ENCODE peak calls at places on chromosome 10, in nine cellular contexts. E, S, R, G, X, O, L, N and W are unnamed samples.

GRCh38 chr10:105509551-105509950 is 868.5 kb downstream of the SORCS3 start:
- DNase-seq in S (no peak), G (no peak), N (no peak), X (no peak), R (no peak), O (no peak), E (no peak), L (no peak), W (no peak)

GRCh38 chr10:77180794-77181193 is 456.8 kb downstream of the KCNMA1 start:
- DNase-seq in G (no peak), N (no peak), E (no peak), O (no peak), X (no peak), R (no peak), S (no peak), L (no peak), W (no peak)

GRCh38 chr10:89591111-89591795 is 53.8 kb downstream of the PANK1 start:
- DNase-seq in X (no peak), E (no peak), G (no peak), R (no peak), S (peak; percentile 49), N (no peak), O (no peak), L (no peak), W (no peak)

GRCh38 chr10:12729885-12730284 is 271.6 kb downstream of the CCDC3 start:
- DNase-seq in L (no peak), S (no peak), R (no peak), E (no peak), O (no peak), X (no peak), G (no peak), N (no peak), W (no peak)

GRCh38 chr10:102401735-102402511 is 6.4 kb downstream of the NFKB2 start:
- DNase-seq in E (no peak), X (no peak), R (no peak), O (no peak), N (no peak), L (peak; percentile 70), S (no peak), G (no peak), W (peak; percentile 80)

GRCh38 chr10:119263966-119264621 is 56.7 kb downstream of the GRK5 start:
- DNase-seq in X (no peak), N (no peak), G (no peak), E (no peak), R (no peak), S (no peak), O (no peak), L (no peak), W (no peak)

GRCh38 chr10:24826022-24826421 is 102.3 kb upstream of the ARHGAP21 start:
- DNase-seq in G (no peak), R (no peak), X (no peak), E (no peak), O (no peak), L (no peak), N (no peak), S (no peak), W (peak; percentile 60)

GRCh38 chr10:89565180-89565579 is 29.8 kb upstream of the SLC16A12 start:
- DNase-seq in L (no peak), R (no peak), X (no peak), O (no peak), E (no peak), G (no peak), N (no peak), S (no peak), W (no peak)

GRCh38 chr10:2987185-2987768 is 80.1 kb upstream of the PFKP start:
- DNase-seq in N (no peak), L (no peak), X (no peak), S (no peak), O (no peak), E (no peak), R (no peak), G (no peak), W (no peak)

GRCh38 chr10:86261933-86262665 is 104.5 kb downstream of the GRID1 start:
- DNase-seq in E (no peak), G (peak; percentile 42), L (peak; percentile 69), R (peak; percentile 30), X (no peak), O (no peak), S (no peak), N (no peak), W (peak; percentile 32)

GRCh38 chr10:33381391-33381790 is 46.9 kb upstream of the NRP1 start:
- DNase-seq in R (no peak), N (no peak), X (no peak), G (no peak), O (no peak), S (no peak), L (no peak), E (no peak), W (no peak)

GRCh38 chr10:121289800-121290199 is 308.4 kb downstream of the FGFR2 start:
- DNase-seq in L (no peak), R (no peak), O (no peak), S (no peak), E (no peak), G (no peak), N (no peak), X (no peak), W (no peak)